ENCODE peak calls at places on chromosome 15, in eight cellular contexts. One of them, this sample, is unnamed.

GRCh38 chr15:67093146-67093874 is 27.9 kb downstream of the SMAD3 start:
- DNase-seq in PC-9: no peak
- DNase-seq in ACHN: no peak
- DNase-seq in body of pancreas: peak
- DNase-seq in Calu3: no peak
- DNase-seq in GM19239: no peak
- DNase-seq in RPMI7951: no peak
- DNase-seq in stimulated activated naive CD4-positive, alpha-beta T cell: no peak
- DNase-seq in this sample: no peak

GRCh38 chr15:83206387-83206970 is 1.1 kb downstream of the HDGFL3 start:
- DNase-seq in stimulated activated naive CD4-positive, alpha-beta T cell: no peak
- DNase-seq in ACHN: peak
- DNase-seq in body of pancreas: no peak
- DNase-seq in Calu3: peak
- DNase-seq in RPMI7951: peak
- DNase-seq in PC-9: no peak
- DNase-seq in GM19239: no peak
- DNase-seq in this sample: no peak

GRCh38 chr15:33581032-33581431 is 270.3 kb downstream of the RYR3 start:
- DNase-seq in RPMI7951: peak
- DNase-seq in Calu3: no peak
- DNase-seq in PC-9: peak
- DNase-seq in ACHN: peak
- DNase-seq in body of pancreas: no peak
- DNase-seq in stimulated activated naive CD4-positive, alpha-beta T cell: no peak
- DNase-seq in GM19239: no peak
- DNase-seq in this sample: no peak

GRCh38 chr15:82680200-82681102 is 29.2 kb downstream of the AP3B2 start:
- DNase-seq in Calu3: peak
- DNase-seq in ACHN: peak
- DNase-seq in PC-9: no peak
- DNase-seq in GM19239: peak
- DNase-seq in stimulated activated naive CD4-positive, alpha-beta T cell: peak
- DNase-seq in RPMI7951: no peak
- DNase-seq in body of pancreas: peak
- DNase-seq in this sample: no peak

GRCh38 chr15:83208357-83208661 is 686 bp upstream of the HDGFL3 start:
- DNase-seq in Calu3: no peak
- DNase-seq in body of pancreas: no peak
- DNase-seq in stimulated activated naive CD4-positive, alpha-beta T cell: no peak
- DNase-seq in ACHN: peak
- DNase-seq in PC-9: no peak
- DNase-seq in GM19239: no peak
- DNase-seq in RPMI7951: no peak
- DNase-seq in this sample: no peak

GRCh38 chr15:101810905-101811304 is 1.1 kb upstream of the OR4F15 start:
- DNase-seq in stimulated activated naive CD4-positive, alpha-beta T cell: no peak
- DNase-seq in ACHN: peak
- DNase-seq in RPMI7951: peak
- DNase-seq in body of pancreas: no peak
- DNase-seq in Calu3: no peak
- DNase-seq in PC-9: no peak
- DNase-seq in GM19239: no peak
- DNase-seq in this sample: no peak

GRCh38 chr15:74519311-74519710 is 21.7 kb upstream of the ARID3B start:
- DNase-seq in body of pancreas: no peak
- DNase-seq in stimulated activated naive CD4-positive, alpha-beta T cell: no peak
- DNase-seq in GM19239: no peak
- DNase-seq in ACHN: no peak
- DNase-seq in Calu3: no peak
- DNase-seq in RPMI7951: peak
- DNase-seq in PC-9: no peak
- DNase-seq in this sample: no peak

GRCh38 chr15:68930268-68931022 is at the start of gene SPESP1:
- DNase-seq in PC-9: no peak
- DNase-seq in stimulated activated naive CD4-positive, alpha-beta T cell: peak
- DNase-seq in Calu3: no peak
- DNase-seq in GM19239: no peak
- DNase-seq in body of pancreas: peak
- DNase-seq in ACHN: no peak
- DNase-seq in RPMI7951: peak
- DNase-seq in this sample: no peak

GRCh38 chr15:79378394-79379158 is 53.6 kb upstream of the MINAR1 start:
- DNase-seq in ACHN: no peak
- DNase-seq in stimulated activated naive CD4-positive, alpha-beta T cell: no peak
- DNase-seq in PC-9: no peak
- DNase-seq in RPMI7951: peak
- DNase-seq in body of pancreas: no peak
- DNase-seq in GM19239: no peak
- DNase-seq in Calu3: no peak
- DNase-seq in this sample: no peak

GRCh38 chr15:31262901-31263671 is 63.5 kb upstream of the KLF13 start:
- DNase-seq in RPMI7951: peak
- DNase-seq in GM19239: no peak
- DNase-seq in PC-9: no peak
- DNase-seq in stimulated activated naive CD4-positive, alpha-beta T cell: no peak
- DNase-seq in Calu3: no peak
- DNase-seq in body of pancreas: peak
- DNase-seq in ACHN: peak
- DNase-seq in this sample: no peak

GRCh38 chr15:75532413-75533250 is 46.5 kb downstream of the PTPN9 start:
- DNase-seq in ACHN: peak
- DNase-seq in PC-9: peak
- DNase-seq in body of pancreas: peak
- DNase-seq in Calu3: peak
- DNase-seq in GM19239: no peak
- DNase-seq in stimulated activated naive CD4-positive, alpha-beta T cell: no peak
- DNase-seq in RPMI7951: peak
- DNase-seq in this sample: peak

GRCh38 chr15:47158573-47158972 is 558.7 kb upstream of the SEMA6D start:
- DNase-seq in body of pancreas: no peak
- DNase-seq in RPMI7951: no peak
- DNase-seq in GM19239: no peak
- DNase-seq in stimulated activated naive CD4-positive, alpha-beta T cell: no peak
- DNase-seq in Calu3: no peak
- DNase-seq in ACHN: no peak
- DNase-seq in PC-9: no peak
- DNase-seq in this sample: no peak

GRCh38 chr15:59268199-59268979 is 61.7 kb downstream of the LDHAL6B start:
- DNase-seq in RPMI7951: peak
- DNase-seq in stimulated activated naive CD4-positive, alpha-beta T cell: no peak
- DNase-seq in body of pancreas: no peak
- DNase-seq in GM19239: no peak
- DNase-seq in Calu3: no peak
- DNase-seq in PC-9: no peak
- DNase-seq in ACHN: no peak
- DNase-seq in this sample: no peak

GRCh38 chr15:31241888-31242287 is 84.7 kb upstream of the KLF13 start:
- DNase-seq in body of pancreas: no peak
- DNase-seq in ACHN: no peak
- DNase-seq in stimulated activated naive CD4-positive, alpha-beta T cell: no peak
- DNase-seq in GM19239: no peak
- DNase-seq in PC-9: no peak
- DNase-seq in Calu3: no peak
- DNase-seq in RPMI7951: no peak
- DNase-seq in this sample: no peak

GRCh38 chr15:52006702-52007340 is 12.2 kb upstream of the MAPK6 start:
- DNase-seq in PC-9: no peak
- DNase-seq in Calu3: no peak
- DNase-seq in ACHN: no peak
- DNase-seq in stimulated activated naive CD4-positive, alpha-beta T cell: no peak
- DNase-seq in body of pancreas: no peak
- DNase-seq in GM19239: no peak
- DNase-seq in RPMI7951: no peak
- DNase-seq in this sample: no peak

GRCh38 chr15:85024509-85025336 is 43.1 kb downstream of the PDE8A start:
- DNase-seq in body of pancreas: no peak
- DNase-seq in stimulated activated naive CD4-positive, alpha-beta T cell: no peak
- DNase-seq in Calu3: peak
- DNase-seq in PC-9: peak
- DNase-seq in ACHN: peak
- DNase-seq in RPMI7951: peak
- DNase-seq in GM19239: no peak
- DNase-seq in this sample: no peak

GRCh38 chr15:59420986-59421618 is 16.9 kb upstream of the FAM81A start:
- DNase-seq in PC-9: no peak
- DNase-seq in Calu3: no peak
- DNase-seq in GM19239: no peak
- DNase-seq in body of pancreas: no peak
- DNase-seq in ACHN: no peak
- DNase-seq in RPMI7951: peak
- DNase-seq in stimulated activated naive CD4-positive, alpha-beta T cell: no peak
- DNase-seq in this sample: no peak

GRCh38 chr15:69126054-69126469 is 34.4 kb upstream of the GLCE start:
- DNase-seq in Calu3: no peak
- DNase-seq in PC-9: no peak
- DNase-seq in GM19239: no peak
- DNase-seq in stimulated activated naive CD4-positive, alpha-beta T cell: no peak
- DNase-seq in ACHN: no peak
- DNase-seq in RPMI7951: no peak
- DNase-seq in body of pancreas: peak
- DNase-seq in this sample: no peak

GRCh38 chr15:36601497-36601932 is 22.1 kb downstream of the CDIN1 start:
- DNase-seq in stimulated activated naive CD4-positive, alpha-beta T cell: no peak
- DNase-seq in ACHN: peak
- DNase-seq in Calu3: no peak
- DNase-seq in GM19239: no peak
- DNase-seq in PC-9: no peak
- DNase-seq in body of pancreas: no peak
- DNase-seq in RPMI7951: peak
- DNase-seq in this sample: no peak

GRCh38 chr15:82129769-82130168 is 84.0 kb upstream of the MEX3B start:
- DNase-seq in ACHN: peak
- DNase-seq in body of pancreas: no peak
- DNase-seq in RPMI7951: peak
- DNase-seq in Calu3: no peak
- DNase-seq in stimulated activated naive CD4-positive, alpha-beta T cell: no peak
- DNase-seq in GM19239: no peak
- DNase-seq in PC-9: no peak
- DNase-seq in this sample: no peak

GRCh38 chr15:88232771-88233170 is 23.8 kb downstream of the NTRK3 start:
- DNase-seq in PC-9: no peak
- DNase-seq in stimulated activated naive CD4-positive, alpha-beta T cell: no peak
- DNase-seq in Calu3: no peak
- DNase-seq in ACHN: no peak
- DNase-seq in GM19239: no peak
- DNase-seq in RPMI7951: no peak
- DNase-seq in body of pancreas: no peak
- DNase-seq in this sample: no peak

GRCh38 chr15:40782609-40783227 is 12.9 kb downstream of the C15orf62 start:
- DNase-seq in Calu3: peak
- DNase-seq in body of pancreas: peak
- DNase-seq in GM19239: no peak
- DNase-seq in RPMI7951: peak
- DNase-seq in ACHN: peak
- DNase-seq in PC-9: peak
- DNase-seq in stimulated activated naive CD4-positive, alpha-beta T cell: peak
- DNase-seq in this sample: peak

This sample was measured in HCT116.